ENCODE peak calls at places on chromosomes 6 and 20, in ten cellular contexts. One of them, this sample, is unnamed.

GRCh38 chr6:85747654-85748053 is 105.0 kb upstream of the SYNCRIP start:
- DNase-seq in HFF-Myc: no peak
- DNase-seq in omental fat pad: no peak
- DNase-seq in progenitor cell of endocrine pancreas: no peak
- DNase-seq in lower lobe of right lung: no peak
- DNase-seq in HFFc6: peak; percentile 61
- DNase-seq in fibroblast of the aortic adventitia: peak; percentile 89
- DNase-seq in heart right ventricle: no peak
- DNase-seq in nephron progenitor cell: no peak
- DNase-seq in astrocyte of the spinal cord: peak; percentile 85
- DNase-seq in this sample: no peak

GRCh38 chr6:21900730-21901129 is 307.2 kb downstream of the SOX4 start:
- DNase-seq in lower lobe of right lung: no peak
- DNase-seq in omental fat pad: no peak
- DNase-seq in astrocyte of the spinal cord: peak; percentile 83
- DNase-seq in HFF-Myc: no peak
- DNase-seq in progenitor cell of endocrine pancreas: no peak
- DNase-seq in fibroblast of the aortic adventitia: peak; percentile 66
- DNase-seq in nephron progenitor cell: no peak
- DNase-seq in heart right ventricle: no peak
- DNase-seq in HFFc6: peak; percentile 55
- DNase-seq in this sample: no peak

GRCh38 chr6:143098054-143098673 is 37.5 kb downstream of the AIG1 start:
- DNase-seq in heart right ventricle: no peak
- DNase-seq in HFF-Myc: no peak
- DNase-seq in astrocyte of the spinal cord: no peak
- DNase-seq in nephron progenitor cell: no peak
- DNase-seq in lower lobe of right lung: no peak
- DNase-seq in omental fat pad: no peak
- DNase-seq in progenitor cell of endocrine pancreas: no peak
- DNase-seq in fibroblast of the aortic adventitia: no peak
- DNase-seq in HFFc6: no peak
- DNase-seq in this sample: no peak

GRCh38 chr6:69780585-69781178 is 16.1 kb downstream of the LMBRD1 start:
- DNase-seq in lower lobe of right lung: no peak
- DNase-seq in progenitor cell of endocrine pancreas: no peak
- DNase-seq in HFFc6: no peak
- DNase-seq in astrocyte of the spinal cord: no peak
- DNase-seq in omental fat pad: no peak
- DNase-seq in nephron progenitor cell: no peak
- DNase-seq in fibroblast of the aortic adventitia: no peak
- DNase-seq in HFF-Myc: no peak
- DNase-seq in heart right ventricle: no peak
- DNase-seq in this sample: no peak

GRCh38 chr20:62393266-62393665 is 6.4 kb downstream of the RPS21 start:
- DNase-seq in fibroblast of the aortic adventitia: no peak
- DNase-seq in heart right ventricle: no peak
- DNase-seq in nephron progenitor cell: no peak
- DNase-seq in astrocyte of the spinal cord: no peak
- DNase-seq in lower lobe of right lung: no peak
- DNase-seq in HFFc6: no peak
- DNase-seq in omental fat pad: no peak
- DNase-seq in progenitor cell of endocrine pancreas: no peak
- DNase-seq in HFF-Myc: no peak
- DNase-seq in this sample: no peak

GRCh38 chr6:45558858-45559257 is 181.1 kb upstream of the SUPT3H start:
- DNase-seq in HFF-Myc: no peak
- DNase-seq in heart right ventricle: no peak
- DNase-seq in omental fat pad: no peak
- DNase-seq in astrocyte of the spinal cord: no peak
- DNase-seq in HFFc6: no peak
- DNase-seq in fibroblast of the aortic adventitia: no peak
- DNase-seq in progenitor cell of endocrine pancreas: no peak
- DNase-seq in lower lobe of right lung: no peak
- DNase-seq in nephron progenitor cell: no peak
- DNase-seq in this sample: no peak

GRCh38 chr6:143775326-143775725 is 67.8 kb upstream of the LTV1 start:
- DNase-seq in HFF-Myc: no peak
- DNase-seq in nephron progenitor cell: no peak
- DNase-seq in omental fat pad: no peak
- DNase-seq in HFFc6: no peak
- DNase-seq in heart right ventricle: peak; percentile 12
- DNase-seq in astrocyte of the spinal cord: no peak
- DNase-seq in lower lobe of right lung: no peak
- DNase-seq in progenitor cell of endocrine pancreas: no peak
- DNase-seq in fibroblast of the aortic adventitia: no peak
- DNase-seq in this sample: no peak

GRCh38 chr6:86937219-86938079 is at the start of gene HTR1E:
- DNase-seq in HFFc6: no peak
- DNase-seq in progenitor cell of endocrine pancreas: peak; percentile 71
- DNase-seq in heart right ventricle: no peak
- DNase-seq in HFF-Myc: no peak
- DNase-seq in nephron progenitor cell: peak; percentile 76
- DNase-seq in astrocyte of the spinal cord: peak; percentile 23
- DNase-seq in lower lobe of right lung: no peak
- DNase-seq in fibroblast of the aortic adventitia: peak; percentile 12
- DNase-seq in omental fat pad: no peak
- DNase-seq in this sample: no peak

GRCh38 chr6:90669846-90670245 is 83.0 kb upstream of the MAP3K7 start:
- DNase-seq in HFFc6: no peak
- DNase-seq in lower lobe of right lung: no peak
- DNase-seq in fibroblast of the aortic adventitia: no peak
- DNase-seq in heart right ventricle: no peak
- DNase-seq in omental fat pad: no peak
- DNase-seq in astrocyte of the spinal cord: no peak
- DNase-seq in nephron progenitor cell: no peak
- DNase-seq in progenitor cell of endocrine pancreas: no peak
- DNase-seq in HFF-Myc: no peak
- DNase-seq in this sample: no peak
- TF ChIP-seq CTCF in HFFc6: no peak
- TF ChIP-seq CTCF in lower lobe of right lung: no peak
- TF ChIP-seq CTCF in fibroblast of the aortic adventitia: no peak
- TF ChIP-seq CTCF in heart right ventricle: no peak
- TF ChIP-seq CTCF in omental fat pad: no peak
- TF ChIP-seq CTCF in astrocyte of the spinal cord: no peak
- TF ChIP-seq CTCF in nephron progenitor cell: no peak
- TF ChIP-seq CTCF in progenitor cell of endocrine pancreas: no peak
- TF ChIP-seq CTCF in HFF-Myc: no peak
- TF ChIP-seq CTCF in this sample: no peak

DNA sequence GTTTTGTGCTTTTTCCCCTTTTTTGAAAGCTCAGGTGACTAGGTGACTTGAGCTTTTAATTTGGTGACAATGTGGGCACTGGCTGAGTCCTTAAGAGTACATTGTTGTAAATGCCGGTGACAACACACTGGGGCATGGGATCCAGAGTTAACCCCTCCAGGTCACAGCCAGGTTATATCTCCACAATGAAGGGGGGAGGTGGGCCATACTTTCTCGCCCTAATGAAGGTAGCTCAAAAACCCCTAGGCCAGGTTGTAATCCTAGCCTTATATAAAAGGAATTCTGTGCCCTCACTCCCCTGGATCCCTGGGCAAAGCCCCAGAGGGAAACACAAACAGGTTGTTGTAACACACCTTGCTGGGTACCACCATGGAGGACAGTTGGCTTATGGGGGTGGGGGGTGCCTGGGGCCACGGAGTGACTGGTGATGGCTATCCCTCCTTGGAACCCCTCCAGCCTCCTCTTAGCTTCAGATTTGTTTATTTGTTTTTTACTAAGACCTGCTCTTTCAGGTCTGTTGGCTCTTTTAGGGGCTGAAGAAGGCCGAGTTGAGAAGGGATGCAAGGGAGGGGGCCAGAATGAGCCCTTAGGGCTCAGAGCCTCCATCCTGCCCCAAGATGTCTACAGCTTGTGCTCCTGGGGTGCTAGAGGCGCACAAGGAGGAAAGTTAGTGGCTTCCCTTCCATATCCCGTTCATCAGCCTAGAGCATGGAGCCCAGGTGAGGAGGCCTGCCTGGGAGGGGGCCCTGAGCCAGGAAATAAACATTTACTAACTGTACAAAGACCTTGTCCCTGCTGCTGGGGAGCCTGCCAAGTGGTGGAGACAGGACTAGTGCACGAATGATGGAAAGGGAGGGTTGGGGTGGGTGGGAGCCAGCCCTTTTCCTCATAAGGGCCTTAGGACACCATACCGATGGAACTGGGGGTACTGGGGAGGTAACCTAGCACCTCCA is 2.2 kb upstream of the VEGFA start:
- DNase-seq in fibroblast of the aortic adventitia: no peak
- DNase-seq in omental fat pad: no peak
- DNase-seq in astrocyte of the spinal cord: no peak
- DNase-seq in HFFc6: no peak
- DNase-seq in HFF-Myc: no peak
- DNase-seq in heart right ventricle: no peak
- DNase-seq in lower lobe of right lung: peak; percentile 36
- DNase-seq in nephron progenitor cell: no peak
- DNase-seq in progenitor cell of endocrine pancreas: no peak
- DNase-seq in this sample: no peak
- TF ChIP-seq CTCF in fibroblast of the aortic adventitia: no peak
- TF ChIP-seq CTCF in omental fat pad: no peak
- TF ChIP-seq CTCF in astrocyte of the spinal cord: no peak
- TF ChIP-seq CTCF in HFFc6: no peak
- TF ChIP-seq CTCF in HFF-Myc: no peak
- TF ChIP-seq CTCF in heart right ventricle: no peak
- TF ChIP-seq CTCF in lower lobe of right lung: no peak
- TF ChIP-seq CTCF in nephron progenitor cell: no peak
- TF ChIP-seq CTCF in progenitor cell of endocrine pancreas: no peak
- TF ChIP-seq CTCF in this sample: no peak

GRCh38 chr6:30686908-30687658 is 638 bp upstream of the PPP1R18 start:
- DNase-seq in HFF-Myc: peak; percentile 81
- DNase-seq in nephron progenitor cell: peak; percentile 92
- DNase-seq in fibroblast of the aortic adventitia: peak; percentile 98
- DNase-seq in HFFc6: peak; percentile 94
- DNase-seq in progenitor cell of endocrine pancreas: peak; percentile 65
- DNase-seq in astrocyte of the spinal cord: peak; percentile 98
- DNase-seq in lower lobe of right lung: peak; percentile 94
- DNase-seq in heart right ventricle: peak; percentile 96
- DNase-seq in omental fat pad: peak; percentile 70
- DNase-seq in this sample: no peak

GRCh38 chr6:30685977-30686907 is at the start of gene PPP1R18:
- DNase-seq in omental fat pad: no peak
- DNase-seq in progenitor cell of endocrine pancreas: peak; percentile 21
- DNase-seq in fibroblast of the aortic adventitia: peak; percentile 64
- DNase-seq in heart right ventricle: peak; percentile 90
- DNase-seq in astrocyte of the spinal cord: no peak
- DNase-seq in HFF-Myc: no peak
- DNase-seq in HFFc6: peak; percentile 63
- DNase-seq in nephron progenitor cell: peak; percentile 66
- DNase-seq in lower lobe of right lung: peak; percentile 85
- DNase-seq in this sample: no peak

GRCh38 chr6:30689022-30689865 is 1.5 kb downstream of the NRM start:
- DNase-seq in nephron progenitor cell: no peak
- DNase-seq in HFF-Myc: no peak
- DNase-seq in progenitor cell of endocrine pancreas: no peak
- DNase-seq in omental fat pad: no peak
- DNase-seq in HFFc6: no peak
- DNase-seq in heart right ventricle: no peak
- DNase-seq in astrocyte of the spinal cord: no peak
- DNase-seq in fibroblast of the aortic adventitia: no peak
- DNase-seq in lower lobe of right lung: peak; percentile 35
- DNase-seq in this sample: no peak

GRCh38 chr6:30688569-30688968 is 2.1 kb upstream of the PPP1R18 start:
- DNase-seq in HFFc6: no peak
- DNase-seq in nephron progenitor cell: no peak
- DNase-seq in heart right ventricle: no peak
- DNase-seq in omental fat pad: no peak
- DNase-seq in fibroblast of the aortic adventitia: no peak
- DNase-seq in lower lobe of right lung: peak; percentile 43
- DNase-seq in astrocyte of the spinal cord: no peak
- DNase-seq in HFF-Myc: no peak
- DNase-seq in progenitor cell of endocrine pancreas: no peak
- DNase-seq in this sample: no peak

DNA sequence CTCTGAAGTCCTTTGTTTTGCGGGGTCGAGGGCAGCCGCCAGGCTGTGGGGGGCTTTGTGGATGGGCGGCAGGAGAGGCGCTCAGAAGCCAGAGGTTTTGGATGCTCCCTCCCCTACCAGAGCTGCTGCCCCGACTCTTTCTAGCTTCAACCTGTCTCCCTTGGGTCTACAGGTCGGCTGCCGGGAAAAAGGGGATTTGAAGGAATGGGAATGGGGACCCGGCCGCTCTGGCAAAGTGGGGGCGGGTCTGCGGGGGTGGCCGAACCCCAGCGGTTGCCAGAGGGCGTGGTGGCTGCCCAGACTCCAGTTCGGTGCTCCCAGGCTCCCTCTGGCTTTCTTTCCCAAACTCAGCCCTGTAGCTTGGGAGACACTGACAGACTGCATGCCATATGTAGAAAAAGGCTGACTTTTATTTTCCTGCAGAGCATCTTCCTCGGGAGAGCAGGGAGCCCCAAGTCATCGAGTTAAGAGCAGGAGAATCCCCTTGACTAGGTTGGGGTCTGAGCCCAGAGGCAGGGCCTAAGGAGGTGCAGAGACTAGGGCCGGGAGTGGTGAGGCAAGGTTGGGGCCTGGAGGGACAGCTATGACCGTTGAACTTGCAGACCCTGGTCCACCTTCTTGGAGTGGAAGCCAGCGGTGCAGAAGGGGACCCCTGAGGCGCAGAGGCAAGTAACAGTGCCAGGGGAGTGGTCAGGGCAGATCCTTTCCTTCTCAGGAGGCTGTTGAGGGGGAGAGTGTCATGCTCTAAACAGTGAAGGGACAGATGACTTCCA is 1.4 kb upstream of the PPP1R18 start:
- DNase-seq in fibroblast of the aortic adventitia: peak; percentile 59
- DNase-seq in HFFc6: peak; percentile 53
- DNase-seq in omental fat pad: no peak
- DNase-seq in progenitor cell of endocrine pancreas: no peak
- DNase-seq in nephron progenitor cell: no peak
- DNase-seq in heart right ventricle: peak; percentile 63
- DNase-seq in HFF-Myc: no peak
- DNase-seq in astrocyte of the spinal cord: peak; percentile 45
- DNase-seq in lower lobe of right lung: no peak
- DNase-seq in this sample: no peak
- TF ChIP-seq CTCF in fibroblast of the aortic adventitia: peak; percentile 41
- TF ChIP-seq CTCF in HFFc6: peak; percentile 47
- TF ChIP-seq CTCF in omental fat pad: no peak
- TF ChIP-seq CTCF in progenitor cell of endocrine pancreas: no peak
- TF ChIP-seq CTCF in nephron progenitor cell: no peak
- TF ChIP-seq CTCF in heart right ventricle: peak; percentile 30
- TF ChIP-seq CTCF in HFF-Myc: peak; percentile 22
- TF ChIP-seq CTCF in astrocyte of the spinal cord: peak; percentile 38
- TF ChIP-seq CTCF in lower lobe of right lung: no peak
- TF ChIP-seq CTCF in this sample: peak; percentile 29

GRCh38 chr6:30828027-30828962 is 56.0 kb upstream of the DDR1 start:
- DNase-seq in lower lobe of right lung: peak; percentile 84
- DNase-seq in HFF-Myc: peak; percentile 81
- DNase-seq in fibroblast of the aortic adventitia: peak; percentile 95
- DNase-seq in heart right ventricle: peak; percentile 92
- DNase-seq in nephron progenitor cell: peak; percentile 90
- DNase-seq in omental fat pad: peak; percentile 82
- DNase-seq in progenitor cell of endocrine pancreas: peak; percentile 71
- DNase-seq in astrocyte of the spinal cord: peak; percentile 92
- DNase-seq in HFFc6: peak; percentile 90
- DNase-seq in this sample: peak; percentile 65

GRCh38 chr6:30830438-30830837 is 53.9 kb upstream of the DDR1 start:
- DNase-seq in lower lobe of right lung: no peak
- DNase-seq in heart right ventricle: no peak
- DNase-seq in nephron progenitor cell: no peak
- DNase-seq in HFFc6: no peak
- DNase-seq in fibroblast of the aortic adventitia: no peak
- DNase-seq in progenitor cell of endocrine pancreas: no peak
- DNase-seq in astrocyte of the spinal cord: no peak
- DNase-seq in HFF-Myc: no peak
- DNase-seq in omental fat pad: no peak
- DNase-seq in this sample: no peak

GRCh38 chr6:30826961-30827342 is 57.4 kb upstream of the DDR1 start:
- DNase-seq in nephron progenitor cell: no peak
- DNase-seq in progenitor cell of endocrine pancreas: no peak
- DNase-seq in astrocyte of the spinal cord: no peak
- DNase-seq in omental fat pad: no peak
- DNase-seq in fibroblast of the aortic adventitia: no peak
- DNase-seq in heart right ventricle: no peak
- DNase-seq in HFFc6: no peak
- DNase-seq in HFF-Myc: no peak
- DNase-seq in lower lobe of right lung: no peak
- DNase-seq in this sample: no peak

GRCh38 chr6:30829016-30829415 is 55.3 kb upstream of the DDR1 start:
- DNase-seq in HFF-Myc: no peak
- DNase-seq in astrocyte of the spinal cord: no peak
- DNase-seq in lower lobe of right lung: no peak
- DNase-seq in progenitor cell of endocrine pancreas: no peak
- DNase-seq in HFFc6: no peak
- DNase-seq in fibroblast of the aortic adventitia: no peak
- DNase-seq in heart right ventricle: no peak
- DNase-seq in nephron progenitor cell: no peak
- DNase-seq in omental fat pad: no peak
- DNase-seq in this sample: no peak

GRCh38 chr6:30829639-30830250 is 54.6 kb upstream of the DDR1 start:
- DNase-seq in progenitor cell of endocrine pancreas: no peak
- DNase-seq in omental fat pad: no peak
- DNase-seq in HFF-Myc: no peak
- DNase-seq in HFFc6: no peak
- DNase-seq in fibroblast of the aortic adventitia: no peak
- DNase-seq in heart right ventricle: no peak
- DNase-seq in astrocyte of the spinal cord: no peak
- DNase-seq in lower lobe of right lung: no peak
- DNase-seq in nephron progenitor cell: no peak
- DNase-seq in this sample: no peak
- TF ChIP-seq CTCF in progenitor cell of endocrine pancreas: no peak
- TF ChIP-seq CTCF in omental fat pad: no peak
- TF ChIP-seq CTCF in HFF-Myc: no peak
- TF ChIP-seq CTCF in HFFc6: peak; percentile 9
- TF ChIP-seq CTCF in fibroblast of the aortic adventitia: no peak
- TF ChIP-seq CTCF in heart right ventricle: no peak
- TF ChIP-seq CTCF in astrocyte of the spinal cord: no peak
- TF ChIP-seq CTCF in lower lobe of right lung: no peak
- TF ChIP-seq CTCF in nephron progenitor cell: no peak
- TF ChIP-seq CTCF in this sample: no peak

This sample was measured in retinal pigment epithelial cell.